ENCODE peak calls at places on chromosomes 5 and 9, in four cellular contexts. H, X, R and P are unnamed samples.

GRCh38 chr5:78475370-78475769 is 115.0 kb downstream of the SCAMP1 start:
- DNase-seq in H (no peak), X (no peak), R (no peak), P (no peak)

GRCh38 chr5:177594071-177594470 is 2.1 kb downstream of the TMED9 start:
- DNase-seq in X (no peak), R (no peak), H (no peak), P (no peak)

GRCh38 chr5:127313847-127314473 is 23.4 kb downstream of the MEGF10 start:
- DNase-seq in R (peak; percentile 70), H (peak; percentile 33), X (peak; percentile 44), P (peak; percentile 28)

GRCh38 chr5:161645264-161645663 is 40.3 kb upstream of the GABRA6 start:
- DNase-seq in X (no peak), H (no peak), R (no peak), P (no peak)

GRCh38 chr5:81212211-81212687 is 20.9 kb upstream of the CKMT2 start:
- DNase-seq in H (no peak), R (no peak), X (no peak), P (no peak)

GRCh38 chr9:35972093-35972492 is 14.1 kb upstream of the OR2S2 start:
- DNase-seq in R (no peak), H (no peak), X (no peak), P (no peak)

GRCh38 chr5:134143431-134143830 is 28.9 kb downstream of the TCF7 start:
- DNase-seq in X (no peak), H (no peak), R (no peak), P (no peak)

GRCh38 chr9:123710299-123710698 is 219.6 kb downstream of the DENND1A start:
- DNase-seq in X (no peak), R (no peak), H (no peak), P (no peak)

GRCh38 chr9:125183054-125183453 is 6.5 kb downstream of the PPP6C start:
- DNase-seq in X (no peak), R (no peak), H (no peak), P (no peak)

GRCh38 chr9:6644346-6645152 is 980 bp downstream of the GLDC start:
- DNase-seq in R (no peak), H (no peak), X (no peak), P (no peak)

GRCh38 chr5:159844267-159844666 is 72.0 kb upstream of the ADRA1B start:
- DNase-seq in X (no peak), H (no peak), R (no peak), P (no peak)

GRCh38 chr5:33891731-33892418 is at the start of gene ADAMTS12:
- DNase-seq in X (peak; percentile 60), R (no peak), H (no peak), P (no peak)

GRCh38 chr9:130254753-130255637 is 10.6 kb upstream of the HMCN2 start:
- DNase-seq in H (no peak), X (no peak), R (no peak), P (no peak)

GRCh38 chr5:137192293-137192743 is 306.8 kb downstream of the SPOCK1 start:
- DNase-seq in R (no peak), H (no peak), X (no peak), P (peak; percentile 73)

GRCh38 chr5:135887881-135888614 is 7.6 kb downstream of the IL9 start:
- DNase-seq in X (no peak), R (peak; percentile 6), H (no peak), P (no peak)

GRCh38 chr5:175517824-175518450 is 39.6 kb downstream of the SFXN1 start:
- DNase-seq in X (no peak), R (peak; percentile 81), H (peak; percentile 8), P (no peak)

GRCh38 chr5:2135354-2135753 is 252.6 kb upstream of the IRX4 start:
- DNase-seq in X (no peak), H (no peak), R (no peak), P (no peak)

GRCh38 chr5:41335596-41335995 is 122.3 kb upstream of the C6 start:
- DNase-seq in H (no peak), R (no peak), X (no peak), P (no peak)

GRCh38 chr5:107232793-107233192 is 437.9 kb downstream of the EFNA5 start:
- DNase-seq in X (no peak), H (no peak), R (no peak), P (no peak)

GRCh38 chr5:73507062-73507461 is 8.8 kb downstream of the BTF3 start:
- DNase-seq in X (peak; percentile 32), R (peak; percentile 9), H (no peak), P (no peak)

GRCh38 chr5:178130576-178131445 is at the start of gene RMND5B:
- DNase-seq in R (peak; percentile 94), X (peak; percentile 97), H (peak; percentile 37), P (no peak)

GRCh38 chr9:72696481-72696880 is 175.1 kb downstream of the TMC1 start:
- DNase-seq in R (no peak), H (no peak), X (no peak), P (no peak)

GRCh38 chr9:129071526-129072131 is 9.3 kb upstream of the DOLPP1 start:
- DNase-seq in R (peak; percentile 49), X (no peak), H (no peak), P (no peak)

GRCh38 chr9:129068110-129068509 is 12.8 kb upstream of the DOLPP1 start:
- DNase-seq in X (no peak), R (no peak), H (no peak), P (no peak)

GRCh38 chr9:129070670-129071525 is 10.0 kb upstream of the DOLPP1 start:
- DNase-seq in X (no peak), H (no peak), R (peak; percentile 28), P (no peak)

GRCh38 chr9:129069128-129069824 is 11.6 kb upstream of the DOLPP1 start:
- DNase-seq in R (peak; percentile 98), H (no peak), X (peak; percentile 72), P (no peak)

GRCh38 chr9:129069825-129070473 is 11.0 kb upstream of the DOLPP1 start:
- DNase-seq in R (no peak), X (no peak), H (no peak), P (no peak)
- TF ChIP-seq SIN3A in R (no peak), X (no peak), H (no peak), P (no peak)

GRCh38 chr5:145976431-145977155 is 40.2 kb downstream of the SH3RF2 start:
- DNase-seq in H (no peak), X (no peak), R (no peak), P (no peak)
- H3K27ac ChIP-seq in H (peak overlapping the region; percentile 83), X (peak overlapping the region; percentile 71), R (no peak overlapping the region), P (peak overlapping the region; percentile 57)

GRCh38 chr9:84230355-84231136 is 110.0 kb downstream of the SLC28A3 start:
- DNase-seq in H (no peak), R (no peak), X (no peak), P (no peak)
- TF ChIP-seq REST in H (no peak), R (no peak), X (no peak), P (no peak)

GRCh38 chr9:86613943-86614342 is 259.7 kb upstream of the TUT7 start:
- DNase-seq in X (no peak), H (no peak), R (no peak), P (no peak)

GRCh38 chr9:86614871-86615849 is 260.9 kb upstream of the TUT7 start:
- DNase-seq in R (peak; percentile 23), X (peak; percentile 33), H (no peak), P (no peak)
- TF ChIP-seq SIN3A in R (no peak), X (no peak), H (no peak), P (no peak)

DNA sequence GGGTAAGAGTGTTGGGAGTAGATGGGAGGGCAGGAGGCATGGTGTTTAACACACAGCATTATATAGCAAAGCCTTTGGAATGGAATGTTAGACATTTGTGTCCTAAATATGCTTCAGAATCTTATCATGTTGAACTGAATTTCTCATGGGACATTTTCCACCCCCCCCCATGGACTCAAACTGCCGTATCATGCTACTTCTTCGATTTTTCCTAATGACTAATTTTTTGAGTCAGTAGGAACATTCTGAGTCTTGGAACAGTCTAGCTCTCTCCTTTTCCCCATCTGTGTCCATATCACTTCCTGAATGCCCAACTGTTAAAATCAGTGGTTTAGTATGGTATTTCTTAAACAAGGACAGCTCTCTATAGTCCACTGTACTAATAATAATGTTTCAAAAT is 380.6 kb downstream of the TLE4 start:
- DNase-seq in R (no peak), X (no peak), H (no peak), P (no peak)
- H3K27ac ChIP-seq in R (no peak overlapping the region), X (no peak overlapping the region), H (no peak overlapping the region), P (no peak overlapping the region)

GRCh38 chr5:150948539-150948938 is 43.8 kb upstream of the ZNF300 start:
- DNase-seq in R (no peak), H (no peak), X (no peak), P (no peak)
- TF ChIP-seq REST in R (no peak), H (no peak), X (no peak), P (no peak)

GRCh38 chr5:56166671-56167070 is 66.5 kb downstream of the ANKRD55 start:
- DNase-seq in H (no peak), R (no peak), X (no peak), P (no peak)
- TF ChIP-seq SIN3A in H (no peak), R (no peak), X (no peak), P (no peak)

GRCh38 chr9:97935291-97935690 is 2.7 kb downstream of the HEMGN start:
- DNase-seq in R (no peak), H (no peak), X (no peak), P (no peak)

GRCh38 chr9:97934321-97935115 is 3.5 kb downstream of the HEMGN start:
- DNase-seq in X (no peak), H (no peak), R (no peak), P (no peak)

GRCh38 chr9:97928968-97929604 is 6.8 kb upstream of the TRMO start:
- DNase-seq in H (no peak), R (no peak), X (no peak), P (no peak)

GRCh38 chr9:97930972-97931371 is 7.0 kb downstream of the HEMGN start:
- DNase-seq in H (no peak), X (no peak), R (no peak), P (no peak)

DNA sequence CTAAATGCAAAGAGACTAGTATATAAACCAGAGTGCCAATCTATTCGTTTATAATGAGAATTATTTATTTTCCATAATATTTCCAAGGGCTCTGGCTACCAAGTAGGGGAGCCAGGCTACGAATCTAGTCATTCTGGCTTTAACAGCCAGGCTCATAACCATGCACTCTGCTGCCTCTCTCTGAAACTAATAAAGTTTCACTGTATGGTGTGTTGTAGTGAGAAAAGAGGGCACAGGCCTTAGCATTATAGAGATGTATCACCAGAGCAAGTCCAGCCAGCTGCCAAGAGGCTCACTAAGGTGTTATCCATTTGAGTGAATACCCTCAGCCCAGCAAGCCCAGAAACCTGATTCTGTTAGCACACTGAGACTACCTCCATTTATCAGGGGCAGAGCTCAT is 4.4 kb downstream of the HEMGN start:
- DNase-seq in R (no peak), X (no peak), H (no peak), P (no peak)
- H3K27ac ChIP-seq in R (peak overlapping the region; percentile 45), X (no peak overlapping the region), H (no peak overlapping the region), P (no peak overlapping the region)

GRCh38 chr9:111720170-111720569 is 58.8 kb downstream of the GNG10 start:
- DNase-seq in X (no peak), H (no peak), R (no peak), P (no peak)
- TF ChIP-seq REST in X (no peak), H (no peak), R (no peak), P (no peak)

GRCh38 chr9:93080406-93080805 is 15.6 kb upstream of the CARD19 start:
- DNase-seq in R (no peak), H (no peak), X (no peak), P (no peak)
- TF ChIP-seq SIN3A in R (no peak), H (no peak), X (no peak), P (no peak)